ENCODE peak calls at places on chromosome 4, in seven cellular contexts. One of them, this sample, is unnamed.

GRCh38 chr4:163554870-163555465 is 60.5 kb downstream of the TMA16 start:
- DNase-seq in NCI-H446 treated with DMSO at 0.1 percent for 48 hours: no peak
- DNase-seq in NCI-H510A: no peak
- DNase-seq in LoVo: peak; percentile 46
- DNase-seq in astrocyte: no peak
- DNase-seq in iris pigment epithelial cell: peak; percentile 26
- DNase-seq in ureter: no peak
- DNase-seq in this sample: no peak

GRCh38 chr4:26192921-26193894 is 127.6 kb upstream of the RBPJ start:
- DNase-seq in NCI-H446 treated with DMSO at 0.1 percent for 48 hours: no peak
- DNase-seq in NCI-H510A: no peak
- DNase-seq in LoVo: no peak
- DNase-seq in astrocyte: no peak
- DNase-seq in iris pigment epithelial cell: no peak
- DNase-seq in ureter: no peak
- DNase-seq in this sample: no peak

GRCh38 chr4:40531636-40532023 is 98.0 kb downstream of the RBM47 start:
- DNase-seq in NCI-H446 treated with DMSO at 0.1 percent for 48 hours: no peak
- DNase-seq in NCI-H510A: no peak
- DNase-seq in LoVo: no peak
- DNase-seq in astrocyte: no peak
- DNase-seq in iris pigment epithelial cell: no peak
- DNase-seq in ureter: no peak
- DNase-seq in this sample: no peak

GRCh38 chr4:40193018-40193571 is 3.7 kb upstream of the RHOH start:
- DNase-seq in NCI-H446 treated with DMSO at 0.1 percent for 48 hours: no peak
- DNase-seq in NCI-H510A: no peak
- DNase-seq in LoVo: no peak
- DNase-seq in astrocyte: no peak
- DNase-seq in iris pigment epithelial cell: no peak
- DNase-seq in ureter: no peak
- DNase-seq in this sample: no peak

GRCh38 chr4:162409048-162409447 is 245.2 kb upstream of the FSTL5 start:
- DNase-seq in NCI-H446 treated with DMSO at 0.1 percent for 48 hours: no peak
- DNase-seq in NCI-H510A: no peak
- DNase-seq in LoVo: no peak
- DNase-seq in astrocyte: no peak
- DNase-seq in iris pigment epithelial cell: no peak
- DNase-seq in ureter: no peak
- DNase-seq in this sample: no peak

GRCh38 chr4:182871616-182872015 is 45.6 kb downstream of the DCTD start:
- DNase-seq in NCI-H446 treated with DMSO at 0.1 percent for 48 hours: no peak
- DNase-seq in NCI-H510A: no peak
- DNase-seq in LoVo: no peak
- DNase-seq in astrocyte: no peak
- DNase-seq in iris pigment epithelial cell: no peak
- DNase-seq in ureter: no peak
- DNase-seq in this sample: no peak

GRCh38 chr4:20825493-20825892 is 125.2 kb downstream of the PACRGL start:
- DNase-seq in NCI-H446 treated with DMSO at 0.1 percent for 48 hours: no peak
- DNase-seq in NCI-H510A: no peak
- DNase-seq in LoVo: no peak
- DNase-seq in astrocyte: no peak
- DNase-seq in iris pigment epithelial cell: no peak
- DNase-seq in ureter: no peak
- DNase-seq in this sample: no peak

GRCh38 chr4:126834854-126835253 is 797.9 kb upstream of the INTU start:
- DNase-seq in NCI-H446 treated with DMSO at 0.1 percent for 48 hours: no peak
- DNase-seq in NCI-H510A: no peak
- DNase-seq in LoVo: no peak
- DNase-seq in astrocyte: no peak
- DNase-seq in iris pigment epithelial cell: no peak
- DNase-seq in ureter: no peak
- DNase-seq in this sample: no peak

GRCh38 chr4:158799013-158799770 is 30.4 kb downstream of the FNIP2 start:
- DNase-seq in NCI-H446 treated with DMSO at 0.1 percent for 48 hours: no peak
- DNase-seq in NCI-H510A: no peak
- DNase-seq in LoVo: no peak
- DNase-seq in astrocyte: no peak
- DNase-seq in iris pigment epithelial cell: no peak
- DNase-seq in ureter: no peak
- DNase-seq in this sample: no peak

GRCh38 chr4:109032676-109033075 is 269.8 kb downstream of the COL25A1 start:
- DNase-seq in NCI-H446 treated with DMSO at 0.1 percent for 48 hours: no peak
- DNase-seq in NCI-H510A: no peak
- DNase-seq in LoVo: no peak
- DNase-seq in astrocyte: no peak
- DNase-seq in iris pigment epithelial cell: no peak
- DNase-seq in ureter: no peak
- DNase-seq in this sample: no peak

GRCh38 chr4:15912961-15913630 is 25.4 kb downstream of the FGFBP1 start:
- DNase-seq in NCI-H446 treated with DMSO at 0.1 percent for 48 hours: no peak
- DNase-seq in NCI-H510A: no peak
- DNase-seq in LoVo: no peak
- DNase-seq in astrocyte: peak; percentile 79
- DNase-seq in iris pigment epithelial cell: peak; percentile 90
- DNase-seq in ureter: no peak
- DNase-seq in this sample: no peak

GRCh38 chr4:168914095-168914494 is 96.0 kb downstream of the CBR4 start:
- DNase-seq in NCI-H446 treated with DMSO at 0.1 percent for 48 hours: no peak
- DNase-seq in NCI-H510A: no peak
- DNase-seq in LoVo: no peak
- DNase-seq in astrocyte: no peak
- DNase-seq in iris pigment epithelial cell: no peak
- DNase-seq in ureter: no peak
- DNase-seq in this sample: no peak

GRCh38 chr4:8503801-8504200 is 63.2 kb downstream of the TRMT44 start:
- DNase-seq in NCI-H446 treated with DMSO at 0.1 percent for 48 hours: no peak
- DNase-seq in NCI-H510A: no peak
- DNase-seq in LoVo: no peak
- DNase-seq in astrocyte: no peak
- DNase-seq in iris pigment epithelial cell: no peak
- DNase-seq in ureter: no peak
- DNase-seq in this sample: no peak

GRCh38 chr4:73978886-73979285 is 2.9 kb downstream of the PF4 start:
- DNase-seq in NCI-H446 treated with DMSO at 0.1 percent for 48 hours: no peak
- DNase-seq in NCI-H510A: no peak
- DNase-seq in LoVo: peak; percentile 46
- DNase-seq in astrocyte: peak; percentile 92
- DNase-seq in iris pigment epithelial cell: peak; percentile 92
- DNase-seq in ureter: no peak
- DNase-seq in this sample: peak; percentile 26

GRCh38 chr4:128463006-128463405 is 175.4 kb upstream of the PGRMC2 start:
- DNase-seq in NCI-H446 treated with DMSO at 0.1 percent for 48 hours: no peak
- DNase-seq in NCI-H510A: no peak
- DNase-seq in LoVo: no peak
- DNase-seq in astrocyte: no peak
- DNase-seq in iris pigment epithelial cell: no peak
- DNase-seq in ureter: no peak
- DNase-seq in this sample: no peak

GRCh38 chr4:41693629-41694028 is 54.9 kb downstream of the PHOX2B start:
- DNase-seq in NCI-H446 treated with DMSO at 0.1 percent for 48 hours: no peak
- DNase-seq in NCI-H510A: no peak
- DNase-seq in LoVo: peak; percentile 53
- DNase-seq in astrocyte: peak; percentile 8
- DNase-seq in iris pigment epithelial cell: peak; percentile 46
- DNase-seq in ureter: no peak
- DNase-seq in this sample: peak; percentile 62

GRCh38 chr4:126839066-126839465 is 793.7 kb upstream of the INTU start:
- DNase-seq in NCI-H446 treated with DMSO at 0.1 percent for 48 hours: no peak
- DNase-seq in NCI-H510A: no peak
- DNase-seq in LoVo: no peak
- DNase-seq in astrocyte: peak; percentile 55
- DNase-seq in iris pigment epithelial cell: peak; percentile 14
- DNase-seq in ureter: no peak
- DNase-seq in this sample: no peak

GRCh38 chr4:185238261-185238681 is 28.9 kb downstream of the SNX25 start:
- DNase-seq in NCI-H446 treated with DMSO at 0.1 percent for 48 hours: no peak
- DNase-seq in NCI-H510A: no peak
- DNase-seq in LoVo: no peak
- DNase-seq in astrocyte: peak; percentile 83
- DNase-seq in iris pigment epithelial cell: peak; percentile 83
- DNase-seq in ureter: no peak
- DNase-seq in this sample: no peak

GRCh38 chr4:159925770-159926169 is 822.9 kb downstream of the RAPGEF2 start:
- DNase-seq in NCI-H446 treated with DMSO at 0.1 percent for 48 hours: no peak
- DNase-seq in NCI-H510A: no peak
- DNase-seq in LoVo: no peak
- DNase-seq in astrocyte: no peak
- DNase-seq in iris pigment epithelial cell: no peak
- DNase-seq in ureter: no peak
- DNase-seq in this sample: no peak

GRCh38 chr4:4512282-4512681 is 29.6 kb downstream of the STX18 start:
- DNase-seq in NCI-H446 treated with DMSO at 0.1 percent for 48 hours: no peak
- DNase-seq in NCI-H510A: no peak
- DNase-seq in LoVo: no peak
- DNase-seq in astrocyte: no peak
- DNase-seq in iris pigment epithelial cell: no peak
- DNase-seq in ureter: no peak
- DNase-seq in this sample: no peak

GRCh38 chr4:25865586-25865985 is 2.8 kb upstream of the SEL1L3 start:
- DNase-seq in NCI-H446 treated with DMSO at 0.1 percent for 48 hours: no peak
- DNase-seq in NCI-H510A: no peak
- DNase-seq in LoVo: peak; percentile 93
- DNase-seq in astrocyte: peak; percentile 32
- DNase-seq in iris pigment epithelial cell: no peak
- DNase-seq in ureter: no peak
- DNase-seq in this sample: peak; percentile 71

GRCh38 chr4:173230077-173230476 is 61.5 kb downstream of the GALNT7 start:
- DNase-seq in NCI-H446 treated with DMSO at 0.1 percent for 48 hours: no peak
- DNase-seq in NCI-H510A: no peak
- DNase-seq in LoVo: no peak
- DNase-seq in astrocyte: no peak
- DNase-seq in iris pigment epithelial cell: no peak
- DNase-seq in ureter: no peak
- DNase-seq in this sample: no peak

GRCh38 chr4:102064747-102065442 is 274.4 kb downstream of the BANK1 start:
- DNase-seq in NCI-H446 treated with DMSO at 0.1 percent for 48 hours: no peak
- DNase-seq in NCI-H510A: no peak
- DNase-seq in LoVo: no peak
- DNase-seq in astrocyte: no peak
- DNase-seq in iris pigment epithelial cell: no peak
- DNase-seq in ureter: no peak
- DNase-seq in this sample: no peak

GRCh38 chr4:21134994-21135393 is 434.7 kb downstream of the PACRGL start:
- DNase-seq in NCI-H446 treated with DMSO at 0.1 percent for 48 hours: no peak
- DNase-seq in NCI-H510A: no peak
- DNase-seq in LoVo: no peak
- DNase-seq in astrocyte: peak; percentile 6
- DNase-seq in iris pigment epithelial cell: peak; percentile 71
- DNase-seq in ureter: no peak
- DNase-seq in this sample: peak; percentile 18

GRCh38 chr4:1172971-1173757 is 781 bp upstream of the SPON2 start:
- DNase-seq in NCI-H446 treated with DMSO at 0.1 percent for 48 hours: no peak
- DNase-seq in NCI-H510A: no peak
- DNase-seq in LoVo: no peak
- DNase-seq in astrocyte: no peak
- DNase-seq in iris pigment epithelial cell: peak; percentile 82
- DNase-seq in ureter: no peak
- DNase-seq in this sample: peak; percentile 86

GRCh38 chr4:112099701-112100289 is 45.5 kb upstream of the FAM241A start:
- DNase-seq in NCI-H446 treated with DMSO at 0.1 percent for 48 hours: peak; percentile 52
- DNase-seq in NCI-H510A: no peak
- DNase-seq in LoVo: peak; percentile 65
- DNase-seq in astrocyte: peak; percentile 39
- DNase-seq in iris pigment epithelial cell: peak; percentile 65
- DNase-seq in ureter: no peak
- DNase-seq in this sample: peak; percentile 51

GRCh38 chr4:137531121-137531520 is 1.2 kb downstream of the PCDH18 start:
- DNase-seq in NCI-H446 treated with DMSO at 0.1 percent for 48 hours: no peak
- DNase-seq in NCI-H510A: no peak
- DNase-seq in LoVo: no peak
- DNase-seq in astrocyte: no peak
- DNase-seq in iris pigment epithelial cell: peak; percentile 60
- DNase-seq in ureter: no peak
- DNase-seq in this sample: peak; percentile 28

GRCh38 chr4:26152051-26152450 is 168.8 kb upstream of the RBPJ start:
- DNase-seq in NCI-H446 treated with DMSO at 0.1 percent for 48 hours: peak; percentile 88
- DNase-seq in NCI-H510A: no peak
- DNase-seq in LoVo: no peak
- DNase-seq in astrocyte: no peak
- DNase-seq in iris pigment epithelial cell: no peak
- DNase-seq in ureter: no peak
- DNase-seq in this sample: no peak

This sample was measured in H4.